ENCODE peak calls at places on chromosomes 12 and 14, in four cellular contexts. One of them, this sample, is unnamed.

GRCh38 chr12:113727651-113728061 is 238.5 kb downstream of the RBM19 start:
- DNase-seq in left cardiac atrium: no peak
- DNase-seq in RWPE1: no peak
- DNase-seq in GM19239: no peak
- DNase-seq in this sample: no peak

GRCh38 chr14:94769413-94770250 is at the start of gene GSC:
- DNase-seq in RWPE1: no peak
- DNase-seq in left cardiac atrium: peak
- DNase-seq in GM19239: no peak
- DNase-seq in this sample: no peak

GRCh38 chr12:101117842-101118241 is 92.2 kb downstream of the SLC5A8 start:
- DNase-seq in GM19239: no peak
- DNase-seq in RWPE1: no peak
- DNase-seq in left cardiac atrium: no peak
- DNase-seq in this sample: no peak

GRCh38 chr12:43551971-43552559 is at the start of gene ADAMTS20:
- DNase-seq in RWPE1: no peak
- DNase-seq in GM19239: no peak
- DNase-seq in left cardiac atrium: no peak
- DNase-seq in this sample: no peak

GRCh38 chr14:96150214-96150613 is 54.4 kb upstream of the BDKRB2 start:
- DNase-seq in GM19239: no peak
- DNase-seq in RWPE1: no peak
- DNase-seq in left cardiac atrium: no peak
- DNase-seq in this sample: no peak

GRCh38 chr12:97275261-97276197 is 187.1 kb upstream of the RMST start:
- DNase-seq in left cardiac atrium: no peak
- DNase-seq in RWPE1: no peak
- DNase-seq in GM19239: no peak
- DNase-seq in this sample: no peak

GRCh38 chr14:77791225-77791600 is 8.7 kb upstream of the ADCK1 start:
- DNase-seq in GM19239: no peak
- DNase-seq in RWPE1: no peak
- DNase-seq in left cardiac atrium: no peak
- DNase-seq in this sample: no peak

GRCh38 chr12:25723286-25723685 is 170.2 kb upstream of the LMNTD1 start:
- DNase-seq in left cardiac atrium: no peak
- DNase-seq in RWPE1: no peak
- DNase-seq in GM19239: no peak
- DNase-seq in this sample: no peak

GRCh38 chr14:59026086-59026485 is 162.4 kb upstream of the DAAM1 start:
- DNase-seq in GM19239: no peak
- DNase-seq in RWPE1: no peak
- DNase-seq in left cardiac atrium: no peak
- DNase-seq in this sample: no peak

GRCh38 chr12:132761032-132761910 is at the start of gene ANKLE2:
- DNase-seq in RWPE1: peak
- DNase-seq in GM19239: peak
- DNase-seq in left cardiac atrium: peak
- DNase-seq in this sample: peak

GRCh38 chr12:132075026-132075713 is 68.9 kb downstream of the DDX51 start:
- DNase-seq in left cardiac atrium: no peak
- DNase-seq in RWPE1: no peak
- DNase-seq in GM19239: no peak
- DNase-seq in this sample: no peak

GRCh38 chr14:104299993-104300761 is 161.8 kb downstream of the KIF26A start:
- DNase-seq in left cardiac atrium: peak
- DNase-seq in GM19239: no peak
- DNase-seq in RWPE1: no peak
- DNase-seq in this sample: no peak

GRCh38 chr12:31004666-31005065 is 69.0 kb upstream of the DDX11 start:
- DNase-seq in left cardiac atrium: no peak
- DNase-seq in RWPE1: no peak
- DNase-seq in GM19239: no peak
- DNase-seq in this sample: no peak

GRCh38 chr14:38791862-38792261 is 311.2 kb downstream of the SEC23A start:
- DNase-seq in RWPE1: no peak
- DNase-seq in left cardiac atrium: no peak
- DNase-seq in GM19239: no peak
- DNase-seq in this sample: no peak

GRCh38 chr14:32950584-32950983 is 11.9 kb downstream of the NPAS3 start:
- DNase-seq in GM19239: no peak
- DNase-seq in left cardiac atrium: no peak
- DNase-seq in RWPE1: no peak
- DNase-seq in this sample: no peak

GRCh38 chr12:80038062-80038560 is 61.2 kb upstream of the OTOGL start:
- DNase-seq in RWPE1: no peak
- DNase-seq in left cardiac atrium: no peak
- DNase-seq in GM19239: no peak
- DNase-seq in this sample: no peak

GRCh38 chr14:101357559-101358319 is 203.6 kb upstream of the DIO3 start:
- DNase-seq in RWPE1: no peak
- DNase-seq in GM19239: no peak
- DNase-seq in left cardiac atrium: no peak
- DNase-seq in this sample: no peak

GRCh38 chr12:65666876-65667275 is 157.4 kb upstream of the HMGA2 start:
- DNase-seq in left cardiac atrium: no peak
- DNase-seq in GM19239: no peak
- DNase-seq in RWPE1: no peak
- DNase-seq in this sample: no peak

GRCh38 chr12:133106253-133106652 is 23.8 kb downstream of the ZNF891 start:
- DNase-seq in RWPE1: no peak
- DNase-seq in GM19239: no peak
- DNase-seq in left cardiac atrium: no peak
- DNase-seq in this sample: no peak

GRCh38 chr12:91896725-91897515 is 248.7 kb downstream of the BTG1 start:
- DNase-seq in left cardiac atrium: peak
- DNase-seq in GM19239: no peak
- DNase-seq in RWPE1: no peak
- DNase-seq in this sample: no peak

GRCh38 chr14:54669759-54670630 is 103.1 kb downstream of the SAMD4A start:
- DNase-seq in GM19239: no peak
- DNase-seq in RWPE1: peak
- DNase-seq in left cardiac atrium: no peak
- DNase-seq in this sample: no peak

GRCh38 chr14:55265197-55265596 is 6.0 kb upstream of the FBXO34 start:
- DNase-seq in GM19239: no peak
- DNase-seq in RWPE1: no peak
- DNase-seq in left cardiac atrium: no peak
- DNase-seq in this sample: no peak

GRCh38 chr14:80005561-80005960 is 205.7 kb downstream of the DIO2 start:
- DNase-seq in left cardiac atrium: no peak
- DNase-seq in GM19239: no peak
- DNase-seq in RWPE1: no peak
- DNase-seq in this sample: no peak

GRCh38 chr14:51201890-51202289 is 38.2 kb upstream of the TMX1 start:
- DNase-seq in left cardiac atrium: no peak
- DNase-seq in GM19239: no peak
- DNase-seq in RWPE1: no peak
- DNase-seq in this sample: no peak

GRCh38 chr12:90235642-90236041 is 527.0 kb upstream of the ATP2B1 start:
- DNase-seq in left cardiac atrium: no peak
- DNase-seq in RWPE1: peak
- DNase-seq in GM19239: no peak
- DNase-seq in this sample: no peak

GRCh38 chr12:6234214-6234613 is 34.0 kb downstream of the CD9 start:
- DNase-seq in RWPE1: no peak
- DNase-seq in GM19239: no peak
- DNase-seq in left cardiac atrium: no peak
- DNase-seq in this sample: no peak

GRCh38 chr12:71589478-71589881 is 74.2 kb downstream of the ZFC3H1 start:
- DNase-seq in RWPE1: no peak
- DNase-seq in GM19239: no peak
- DNase-seq in left cardiac atrium: no peak
- DNase-seq in this sample: no peak

This sample was measured in GM12891.